ENCODE peak calls at places on chromosomes 2 and 18, in four cellular contexts. One of them, this sample, is unnamed.
A peak's percentile ranks its signal among the peaks of the same experiment; 100 is the strongest.

GRCh38 chr2:23301151-23301550 is 83.8 kb upstream of the KLHL29 start:
- DNase-seq in psoas muscle: no peak
- DNase-seq in OCI-LY7: no peak
- DNase-seq in cardiac muscle cell: no peak
- DNase-seq in this sample: no peak

GRCh38 chr2:32647180-32647651 is 19.4 kb downstream of the TTC27 start:
- DNase-seq in psoas muscle: no peak
- DNase-seq in OCI-LY7: no peak
- DNase-seq in cardiac muscle cell: no peak
- DNase-seq in this sample: no peak

GRCh38 chr18:45837283-45838070 is 12.0 kb downstream of the SIGLEC15 start:
- DNase-seq in psoas muscle: peak; percentile 44
- DNase-seq in OCI-LY7: no peak
- DNase-seq in cardiac muscle cell: peak; percentile 76
- DNase-seq in this sample: peak; percentile 83

GRCh38 chr18:31102020-31102684 is at the start of gene DSC2:
- DNase-seq in psoas muscle: peak; percentile 17
- DNase-seq in OCI-LY7: no peak
- DNase-seq in cardiac muscle cell: peak; percentile 81
- DNase-seq in this sample: peak; percentile 55

GRCh38 chr2:227462463-227462951 is 9.4 kb upstream of the AGFG1 start:
- DNase-seq in psoas muscle: no peak
- DNase-seq in OCI-LY7: no peak
- DNase-seq in cardiac muscle cell: no peak
- DNase-seq in this sample: no peak

GRCh38 chr2:24909555-24910177 is 10.4 kb downstream of the ADCY3 start:
- DNase-seq in psoas muscle: no peak
- DNase-seq in OCI-LY7: no peak
- DNase-seq in cardiac muscle cell: no peak
- DNase-seq in this sample: no peak

GRCh38 chr2:150676747-150677382 is 189.4 kb upstream of the RND3 start:
- DNase-seq in psoas muscle: no peak
- DNase-seq in OCI-LY7: no peak
- DNase-seq in cardiac muscle cell: no peak
- DNase-seq in this sample: no peak

GRCh38 chr18:21243041-21243431 is 1.0 kb downstream of the GREB1L start:
- DNase-seq in psoas muscle: no peak
- DNase-seq in OCI-LY7: no peak
- DNase-seq in cardiac muscle cell: peak; percentile 48
- DNase-seq in this sample: no peak

GRCh38 chr2:149611100-149611820 is 23.7 kb upstream of the MMADHC start:
- DNase-seq in psoas muscle: no peak
- DNase-seq in OCI-LY7: no peak
- DNase-seq in cardiac muscle cell: peak; percentile 54
- DNase-seq in this sample: no peak

GRCh38 chr2:159615936-159616733 is at the start of gene BAZ2B:
- DNase-seq in psoas muscle: peak; percentile 56
- DNase-seq in OCI-LY7: no peak
- DNase-seq in cardiac muscle cell: peak; percentile 62
- DNase-seq in this sample: peak; percentile 78

GRCh38 chr2:10900216-10901109 is 11.3 kb upstream of the KCNF1 start:
- DNase-seq in psoas muscle: no peak
- DNase-seq in OCI-LY7: peak; percentile 34
- DNase-seq in cardiac muscle cell: peak; percentile 30
- DNase-seq in this sample: no peak

GRCh38 chr18:3594760-3595241 is 144.8 kb downstream of the TGIF1 start:
- DNase-seq in psoas muscle: no peak
- DNase-seq in OCI-LY7: peak; percentile 31
- DNase-seq in cardiac muscle cell: no peak
- DNase-seq in this sample: no peak

GRCh38 chr2:226199555-226199954 is 600.1 kb downstream of the IRS1 start:
- DNase-seq in psoas muscle: no peak
- DNase-seq in OCI-LY7: no peak
- DNase-seq in cardiac muscle cell: no peak
- DNase-seq in this sample: no peak
- H3K27ac ChIP-seq in psoas muscle: no peak overlapping the region
- H3K27ac ChIP-seq in OCI-LY7: no peak overlapping the region
- H3K27ac ChIP-seq in cardiac muscle cell: no peak overlapping the region
- H3K27ac ChIP-seq in this sample: no peak overlapping the region

GRCh38 chr2:30237346-30238142 is 6.2 kb downstream of the LBH start:
- DNase-seq in psoas muscle: no peak
- DNase-seq in OCI-LY7: no peak
- DNase-seq in cardiac muscle cell: no peak
- DNase-seq in this sample: no peak

GRCh38 chr2:30235859-30236535 is 4.7 kb downstream of the LBH start:
- DNase-seq in psoas muscle: no peak
- DNase-seq in OCI-LY7: no peak
- DNase-seq in cardiac muscle cell: no peak
- DNase-seq in this sample: no peak

GRCh38 chr2:30238143-30238800 is 6.9 kb downstream of the LBH start:
- DNase-seq in psoas muscle: no peak
- DNase-seq in OCI-LY7: no peak
- DNase-seq in cardiac muscle cell: no peak
- DNase-seq in this sample: no peak

GRCh38 chr2:30235008-30235655 is 3.8 kb downstream of the LBH start:
- DNase-seq in psoas muscle: no peak
- DNase-seq in OCI-LY7: no peak
- DNase-seq in cardiac muscle cell: no peak
- DNase-seq in this sample: no peak

GRCh38 chr2:30236591-30237245 is 5.4 kb downstream of the LBH start:
- DNase-seq in psoas muscle: no peak
- DNase-seq in OCI-LY7: no peak
- DNase-seq in cardiac muscle cell: peak; percentile 38
- DNase-seq in this sample: peak; percentile 84
- H3K27ac ChIP-seq in psoas muscle: no peak overlapping the region
- H3K27ac ChIP-seq in OCI-LY7: no peak overlapping the region
- H3K27ac ChIP-seq in cardiac muscle cell: peak overlapping the region; percentile 37
- H3K27ac ChIP-seq in this sample: peak overlapping the region; percentile 82

GRCh38 chr18:6776193-6776592 is 46.7 kb downstream of the ARHGAP28 start:
- DNase-seq in psoas muscle: no peak
- DNase-seq in OCI-LY7: no peak
- DNase-seq in cardiac muscle cell: no peak
- DNase-seq in this sample: no peak

GRCh38 chr18:6777509-6777908 is 48.0 kb downstream of the ARHGAP28 start:
- DNase-seq in psoas muscle: no peak
- DNase-seq in OCI-LY7: no peak
- DNase-seq in cardiac muscle cell: no peak
- DNase-seq in this sample: no peak

GRCh38 chr18:6775237-6775636 is 45.7 kb downstream of the ARHGAP28 start:
- DNase-seq in psoas muscle: no peak
- DNase-seq in OCI-LY7: no peak
- DNase-seq in cardiac muscle cell: no peak
- DNase-seq in this sample: no peak

GRCh38 chr18:6773777-6774176 is 44.3 kb downstream of the ARHGAP28 start:
- DNase-seq in psoas muscle: no peak
- DNase-seq in OCI-LY7: no peak
- DNase-seq in cardiac muscle cell: no peak
- DNase-seq in this sample: no peak

GRCh38 chr18:6775702-6776101 is 46.2 kb downstream of the ARHGAP28 start:
- DNase-seq in psoas muscle: no peak
- DNase-seq in OCI-LY7: no peak
- DNase-seq in cardiac muscle cell: no peak
- DNase-seq in this sample: no peak
- H3K27ac ChIP-seq in psoas muscle: no peak overlapping the region
- H3K27ac ChIP-seq in OCI-LY7: no peak overlapping the region
- H3K27ac ChIP-seq in cardiac muscle cell: no peak overlapping the region
- H3K27ac ChIP-seq in this sample: no peak overlapping the region

GRCh38 chr2:202215179-202215578 is 23.2 kb downstream of the SUMO1 start:
- DNase-seq in psoas muscle: no peak
- DNase-seq in OCI-LY7: no peak
- DNase-seq in cardiac muscle cell: no peak
- DNase-seq in this sample: no peak
- H3K27ac ChIP-seq in psoas muscle: no peak overlapping the region
- H3K27ac ChIP-seq in OCI-LY7: no peak overlapping the region
- H3K27ac ChIP-seq in cardiac muscle cell: no peak overlapping the region
- H3K27ac ChIP-seq in this sample: no peak overlapping the region

GRCh38 chr2:209496586-209496982 is 72.7 kb downstream of the MAP2 start:
- DNase-seq in psoas muscle: no peak
- DNase-seq in OCI-LY7: no peak
- DNase-seq in cardiac muscle cell: no peak
- DNase-seq in this sample: no peak
- H3K27ac ChIP-seq in psoas muscle: peak overlapping the region; percentile 77
- H3K27ac ChIP-seq in OCI-LY7: no peak overlapping the region
- H3K27ac ChIP-seq in cardiac muscle cell: no peak overlapping the region
- H3K27ac ChIP-seq in this sample: peak overlapping the region; percentile 87

GRCh38 chr2:120622886-120623753 is 112.5 kb upstream of the GLI2 start:
- DNase-seq in psoas muscle: no peak
- DNase-seq in OCI-LY7: no peak
- DNase-seq in cardiac muscle cell: no peak
- DNase-seq in this sample: peak; percentile 70

GRCh38 chr2:120622159-120622869 is 113.4 kb upstream of the GLI2 start:
- DNase-seq in psoas muscle: no peak
- DNase-seq in OCI-LY7: no peak
- DNase-seq in cardiac muscle cell: peak; percentile 39
- DNase-seq in this sample: no peak

GRCh38 chr2:120625865-120626560 is 109.7 kb upstream of the GLI2 start:
- DNase-seq in psoas muscle: no peak
- DNase-seq in OCI-LY7: no peak
- DNase-seq in cardiac muscle cell: no peak
- DNase-seq in this sample: peak; percentile 85

GRCh38 chr2:120624738-120625446 is 110.8 kb upstream of the GLI2 start:
- DNase-seq in psoas muscle: no peak
- DNase-seq in OCI-LY7: no peak
- DNase-seq in cardiac muscle cell: no peak
- DNase-seq in this sample: peak; percentile 62

GRCh38 chr2:120624056-120624737 is 111.5 kb upstream of the GLI2 start:
- DNase-seq in psoas muscle: no peak
- DNase-seq in OCI-LY7: no peak
- DNase-seq in cardiac muscle cell: no peak
- DNase-seq in this sample: no peak
- H3K27ac ChIP-seq in psoas muscle: no peak overlapping the region
- H3K27ac ChIP-seq in OCI-LY7: no peak overlapping the region
- H3K27ac ChIP-seq in cardiac muscle cell: no peak overlapping the region
- H3K27ac ChIP-seq in this sample: no peak overlapping the region

DNA sequence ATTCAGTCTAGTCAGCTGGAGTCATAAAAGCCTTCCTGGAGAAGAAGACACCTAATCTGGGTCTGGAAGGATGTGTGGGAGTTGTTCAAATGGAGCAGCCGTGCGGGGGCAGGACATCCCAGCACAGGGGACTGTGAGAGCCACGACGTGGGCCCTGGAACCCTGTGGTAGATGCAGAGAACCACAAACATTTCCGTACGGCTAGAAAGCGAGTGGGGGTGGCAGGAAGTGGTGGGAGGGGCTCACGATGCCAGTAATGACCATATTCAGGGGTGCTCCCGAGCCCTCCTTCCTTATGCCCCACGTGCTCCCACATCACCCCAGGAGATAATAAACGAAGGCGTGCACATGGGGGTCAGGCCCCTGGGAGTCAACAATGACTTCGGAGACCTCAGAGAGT is 21.0 kb upstream of the COL6A3 start:
- DNase-seq in psoas muscle: no peak
- DNase-seq in OCI-LY7: no peak
- DNase-seq in cardiac muscle cell: no peak
- DNase-seq in this sample: no peak
- H3K27ac ChIP-seq in psoas muscle: no peak overlapping the region
- H3K27ac ChIP-seq in OCI-LY7: no peak overlapping the region
- H3K27ac ChIP-seq in cardiac muscle cell: no peak overlapping the region
- H3K27ac ChIP-seq in this sample: peak overlapping the region; percentile 80

GRCh38 chr2:105404736-105405135 is 5.9 kb upstream of the FHL2 start:
- DNase-seq in psoas muscle: no peak
- DNase-seq in OCI-LY7: no peak
- DNase-seq in cardiac muscle cell: no peak
- DNase-seq in this sample: no peak

GRCh38 chr2:105401867-105402266 is 3.0 kb upstream of the FHL2 start:
- DNase-seq in psoas muscle: no peak
- DNase-seq in OCI-LY7: no peak
- DNase-seq in cardiac muscle cell: no peak
- DNase-seq in this sample: no peak

GRCh38 chr2:105403241-105403784 is 4.5 kb upstream of the FHL2 start:
- DNase-seq in psoas muscle: no peak
- DNase-seq in OCI-LY7: no peak
- DNase-seq in cardiac muscle cell: no peak
- DNase-seq in this sample: no peak

GRCh38 chr2:105403785-105404698 is 5.2 kb upstream of the FHL2 start:
- DNase-seq in psoas muscle: no peak
- DNase-seq in OCI-LY7: no peak
- DNase-seq in cardiac muscle cell: no peak
- DNase-seq in this sample: no peak

DNA sequence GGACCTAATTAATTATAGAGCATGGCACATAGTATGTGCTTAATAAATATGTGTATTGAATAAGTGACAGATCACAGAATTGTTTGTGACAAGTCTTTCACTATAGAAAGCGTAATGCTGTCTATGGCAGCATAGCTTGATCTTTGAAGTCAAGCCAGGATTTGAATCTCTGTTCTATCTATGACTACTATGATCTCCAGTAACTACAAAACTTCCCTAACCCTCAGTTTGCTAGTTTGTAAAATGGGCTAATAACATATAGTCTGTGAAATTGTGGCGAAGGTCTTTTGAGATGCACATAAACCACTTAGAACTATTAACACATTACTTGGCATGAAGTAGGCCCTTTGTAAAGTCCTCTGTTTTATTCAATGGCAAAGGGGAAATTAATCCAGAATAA is 4.0 kb upstream of the FHL2 start:
- DNase-seq in psoas muscle: no peak
- DNase-seq in OCI-LY7: no peak
- DNase-seq in cardiac muscle cell: no peak
- DNase-seq in this sample: no peak
- H3K27ac ChIP-seq in psoas muscle: peak overlapping the region; percentile 87
- H3K27ac ChIP-seq in OCI-LY7: no peak overlapping the region
- H3K27ac ChIP-seq in cardiac muscle cell: peak overlapping the region; percentile 80
- H3K27ac ChIP-seq in this sample: no peak overlapping the region

GRCh38 chr2:6879011-6879410 is 1.4 kb downstream of the RSAD2 start:
- DNase-seq in psoas muscle: no peak
- DNase-seq in OCI-LY7: no peak
- DNase-seq in cardiac muscle cell: no peak
- DNase-seq in this sample: no peak
- H3K27ac ChIP-seq in psoas muscle: no peak overlapping the region
- H3K27ac ChIP-seq in OCI-LY7: no peak overlapping the region
- H3K27ac ChIP-seq in cardiac muscle cell: no peak overlapping the region
- H3K27ac ChIP-seq in this sample: no peak overlapping the region

GRCh38 chr18:23550898-23551297 is 35.4 kb downstream of the NPC1 start:
- DNase-seq in psoas muscle: no peak
- DNase-seq in OCI-LY7: no peak
- DNase-seq in cardiac muscle cell: no peak
- DNase-seq in this sample: no peak
- H3K27ac ChIP-seq in psoas muscle: no peak overlapping the region
- H3K27ac ChIP-seq in OCI-LY7: no peak overlapping the region
- H3K27ac ChIP-seq in cardiac muscle cell: peak overlapping the region; percentile 30
- H3K27ac ChIP-seq in this sample: no peak overlapping the region